ENCODE peak calls at places on chromosome 14, in eight cellular contexts. Z is CD4-positive, alpha-beta T cell; M is naive thymus-derived CD4-positive, alpha-beta T cell; C is heart right ventricle; T is neuronal stem cell; J is tibial artery; U is PC-3; E is A549. R is an unnamed sample.

GRCh38 chr14:54627718-54628345 is 60.9 kb downstream of the SAMD4A start:
- DNase-seq in Z (peak), M (peak), C (peak), T (no peak), J (peak), U (no peak), E (no peak), R (no peak)

GRCh38 chr14:100900837-100901390 is 2.6 kb downstream of the RTL1 start:
- DNase-seq in Z (no peak), M (no peak), C (no peak), T (peak), J (peak), U (peak), E (peak), R (no peak)

GRCh38 chr14:104277416-104278213 is 139.2 kb downstream of the KIF26A start:
- DNase-seq in Z (no peak), M (no peak), C (no peak), T (no peak), J (peak), U (no peak), E (no peak), R (no peak)

GRCh38 chr14:71754422-71755095 is 177.7 kb upstream of the RGS6 start:
- DNase-seq in Z (no peak), M (no peak), C (no peak), T (no peak), J (no peak), U (no peak), E (no peak), R (no peak)

GRCh38 chr14:98937021-98937420 is 335.0 kb downstream of the BCL11B start:
- DNase-seq in Z (no peak), M (no peak), C (no peak), T (no peak), J (no peak), U (no peak), E (no peak), R (no peak)

GRCh38 chr14:91420686-91421085 is 3.1 kb upstream of the CCDC88C start:
- DNase-seq in Z (no peak), M (no peak), C (no peak), T (no peak), J (no peak), U (peak), E (no peak), R (no peak)

GRCh38 chr14:54348001-54348611 is 48.7 kb upstream of the CDKN3 start:
- DNase-seq in Z (no peak), M (no peak), C (no peak), T (peak), J (no peak), U (peak), E (peak), R (no peak)

GRCh38 chr14:95064734-95065133 is 92.6 kb downstream of the DICER1 start:
- DNase-seq in Z (no peak), M (no peak), C (no peak), T (no peak), J (peak), U (no peak), E (no peak), R (no peak)

GRCh38 chr14:34714320-34715107 is at the start of gene CFL2:
- DNase-seq in Z (peak), M (peak), C (peak), T (peak), J (peak), U (peak), E (peak), R (no peak)

GRCh38 chr14:36579573-36580140 is 2.8 kb downstream of the NKX2-8 start:
- DNase-seq in Z (no peak), M (no peak), C (no peak), T (no peak), J (no peak), U (no peak), E (no peak), R (no peak)

GRCh38 chr14:89899917-89900680 is 54.4 kb downstream of the EFCAB11 start:
- DNase-seq in Z (no peak), M (no peak), C (no peak), T (no peak), J (no peak), U (peak), E (no peak), R (no peak)

GRCh38 chr14:56666294-56666693 is 86.7 kb downstream of the TMEM260 start:
- DNase-seq in Z (no peak), M (no peak), C (no peak), T (no peak), J (no peak), U (no peak), E (no peak), R (no peak)

GRCh38 chr14:23694085-23694975 is 58.2 kb downstream of the DHRS2 start:
- DNase-seq in Z (no peak), M (no peak), C (no peak), T (no peak), J (no peak), U (no peak), E (peak), R (peak)

GRCh38 chr14:58098507-58098906 is 53.5 kb downstream of the ARMH4 start:
- DNase-seq in Z (no peak), M (no peak), C (no peak), T (no peak), J (no peak), U (peak), E (no peak), R (no peak)

GRCh38 chr14:102727336-102728095 is 49.7 kb upstream of the TRAF3 start:
- DNase-seq in Z (no peak), M (no peak), C (no peak), T (no peak), J (no peak), U (no peak), E (no peak), R (no peak)

GRCh38 chr14:71289536-71289935 is 382.3 kb downstream of the PCNX1 start:
- DNase-seq in Z (no peak), M (no peak), C (no peak), T (no peak), J (no peak), U (peak), E (no peak), R (peak)

GRCh38 chr14:74978416-74978947 is 23.1 kb upstream of the PGF start:
- DNase-seq in Z (no peak), M (no peak), C (no peak), T (no peak), J (peak), U (peak), E (no peak), R (no peak)

GRCh38 chr14:74977901-74978385 is 22.5 kb upstream of the PGF start:
- DNase-seq in Z (no peak), M (no peak), C (no peak), T (no peak), J (peak), U (no peak), E (no peak), R (no peak)

GRCh38 chr14:74980398-74980745 is 22.3 kb upstream of the EIF2B2 start:
- DNase-seq in Z (no peak), M (no peak), C (no peak), T (no peak), J (peak), U (no peak), E (no peak), R (no peak)

GRCh38 chr14:74979442-74980397 is 23.0 kb upstream of the EIF2B2 start:
- DNase-seq in Z (no peak), M (no peak), C (no peak), T (no peak), J (peak), U (peak), E (no peak), R (no peak)

GRCh38 chr14:74979029-74979428 is 23.6 kb upstream of the PGF start:
- DNase-seq in Z (no peak), M (no peak), C (no peak), T (no peak), J (no peak), U (peak), E (no peak), R (no peak)
- H3K27ac ChIP-seq in Z (no peak), M (no peak), C (peak), T (no peak), J (peak), U (peak), E (no peak), R (no peak)

DNA sequence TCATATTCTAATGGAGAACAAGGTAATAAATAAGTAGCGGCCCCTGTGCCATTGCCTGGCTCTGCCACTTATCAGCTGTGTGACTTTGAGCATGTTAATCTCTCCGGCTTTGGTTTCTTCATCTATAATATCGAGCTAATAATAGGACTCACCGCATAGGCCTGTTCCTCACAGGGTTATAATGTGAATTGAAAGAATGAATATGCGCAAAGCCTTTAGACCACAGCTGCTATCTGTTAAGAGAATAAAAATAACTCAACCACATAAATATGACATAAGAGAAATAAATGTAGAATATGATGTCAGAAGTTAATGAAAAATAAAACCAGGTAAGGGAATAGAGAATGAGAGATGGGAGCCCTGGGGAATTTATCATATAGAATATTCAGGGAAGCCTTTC is 13.2 kb upstream of the GOLGA5 start:
- DNase-seq in Z (no peak), M (no peak), C (no peak), T (no peak), J (no peak), U (no peak), E (no peak), R (no peak)
- H3K27ac ChIP-seq in Z (no peak), M (no peak), C (no peak), T (no peak), J (no peak), U (no peak), E (peak), R (no peak)

GRCh38 chr14:52910597-52910996 is 40.3 kb downstream of the FERMT2 start:
- DNase-seq in Z (no peak), M (no peak), C (no peak), T (no peak), J (no peak), U (no peak), E (no peak), R (no peak)
- H3K27ac ChIP-seq in Z (no peak), M (no peak), C (peak), T (no peak), J (peak), U (no peak), E (no peak), R (no peak)

DNA sequence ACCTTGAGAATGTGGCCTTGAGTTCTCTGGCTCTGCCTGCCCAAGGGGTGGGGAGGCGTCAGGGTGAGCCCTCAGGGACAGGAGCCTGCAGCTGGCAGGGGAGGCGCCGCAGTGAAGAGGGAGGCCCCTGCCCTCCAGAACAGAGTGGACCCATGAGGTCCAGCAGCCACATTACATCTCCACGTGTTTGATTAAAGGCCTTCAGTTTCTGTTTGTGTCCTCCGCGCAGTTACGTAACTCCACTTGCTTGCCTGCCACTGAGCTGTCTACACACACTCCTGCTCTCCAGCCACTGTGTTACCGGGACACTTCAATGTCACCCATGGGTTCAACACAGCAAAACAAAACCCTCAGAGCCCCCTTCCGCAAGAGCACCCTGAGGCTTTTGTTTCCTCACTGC is 70.4 kb downstream of the CHGA start:
- DNase-seq in Z (no peak), M (no peak), C (peak), T (no peak), J (no peak), U (no peak), E (no peak), R (no peak)
- H3K27ac ChIP-seq in Z (no peak), M (no peak), C (peak), T (no peak), J (no peak), U (no peak), E (no peak), R (no peak)

GRCh38 chr14:81312289-81312876 is 87.7 kb downstream of the STON2 start:
- DNase-seq in Z (no peak), M (no peak), C (no peak), T (no peak), J (no peak), U (no peak), E (no peak), R (no peak)

GRCh38 chr14:81315344-81315743 is 84.8 kb downstream of the STON2 start:
- DNase-seq in Z (no peak), M (no peak), C (no peak), T (peak), J (no peak), U (no peak), E (no peak), R (no peak)

GRCh38 chr14:81314443-81315175 is 85.5 kb downstream of the STON2 start:
- DNase-seq in Z (no peak), M (no peak), C (no peak), T (no peak), J (no peak), U (no peak), E (no peak), R (no peak)

GRCh38 chr14:81313200-81313599 is 86.9 kb downstream of the STON2 start:
- DNase-seq in Z (no peak), M (no peak), C (no peak), T (no peak), J (no peak), U (no peak), E (no peak), R (no peak)

DNA sequence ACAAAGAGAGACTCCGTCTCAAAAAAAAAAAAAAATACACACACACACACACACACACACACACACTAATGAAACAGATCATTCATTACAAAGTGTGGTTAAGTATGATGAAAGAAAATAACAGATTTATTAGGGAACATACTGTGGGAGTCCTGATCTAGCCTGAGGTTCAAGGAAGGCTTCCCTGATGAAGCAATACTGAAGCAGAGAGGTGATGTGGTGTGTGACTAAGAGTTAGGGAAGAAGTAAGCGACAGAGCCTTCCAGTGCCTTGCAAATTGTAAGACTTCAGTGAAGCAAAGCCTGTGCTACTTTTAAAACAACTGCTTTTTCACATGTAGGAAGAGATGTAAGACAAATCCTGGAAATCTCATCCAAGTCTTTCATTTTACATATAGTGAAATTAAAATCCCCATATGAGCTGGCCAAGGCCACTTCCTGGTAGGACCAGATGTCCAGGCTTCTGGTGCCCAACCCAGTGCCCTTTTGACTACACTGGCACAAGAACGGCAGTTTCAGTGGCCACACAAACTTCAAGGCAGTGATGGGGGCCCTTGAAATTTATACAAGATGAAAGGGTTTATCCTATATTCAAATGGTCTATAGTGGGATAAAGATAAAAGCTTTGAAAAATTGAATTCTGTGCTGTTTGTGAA is 86.2 kb downstream of the STON2 start:
- DNase-seq in Z (no peak), M (no peak), C (no peak), T (no peak), J (no peak), U (no peak), E (no peak), R (peak)
- H3K27ac ChIP-seq in Z (no peak), M (no peak), C (no peak), T (no peak), J (no peak), U (no peak), E (no peak), R (peak)

DNA sequence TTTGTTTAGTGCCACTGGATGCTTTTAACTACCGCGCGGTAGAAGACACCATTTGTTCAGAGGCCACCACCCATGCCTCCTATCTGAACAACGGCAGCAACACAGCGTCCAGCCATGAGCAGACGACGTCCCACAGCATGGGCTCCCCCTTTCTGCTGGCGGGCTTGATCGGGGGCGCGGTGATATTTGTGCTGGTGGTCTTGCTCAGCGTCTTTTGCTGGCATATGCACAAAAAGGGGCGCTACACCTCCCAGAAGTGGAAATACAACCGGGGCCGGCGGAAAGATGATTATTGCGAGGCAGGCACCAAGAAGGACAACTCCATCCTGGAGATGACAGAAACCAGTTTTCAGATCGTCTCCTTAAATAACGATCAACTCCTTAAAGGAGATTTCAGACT is 93.0 kb downstream of the FLRT2 start:
- DNase-seq in Z (no peak), M (no peak), C (no peak), T (no peak), J (no peak), U (no peak), E (no peak), R (no peak)
- H3K27ac ChIP-seq in Z (no peak), M (no peak), C (no peak), T (no peak), J (no peak), U (no peak), E (no peak), R (no peak)

R was measured in epithelial cell of prostate.